ENCODE peak calls at places on chromosomes 7 and 10, in nine cellular contexts. One of them, this sample, is unnamed.

GRCh38 chr7:39310699-39311098 is 255.5 kb upstream of the YAE1 start:
- DNase-seq in WTC11: peak; percentile 21
- DNase-seq in pancreas: no peak
- DNase-seq in BE2C: no peak
- DNase-seq in Calu3: no peak
- DNase-seq in tibial nerve: no peak
- DNase-seq in GM10248: no peak
- DNase-seq in astrocyte of the cerebellum: no peak
- DNase-seq in fibroblast of the aortic adventitia: no peak
- DNase-seq in this sample: no peak

GRCh38 chr7:106070567-106071254 is 41.4 kb downstream of the SYPL1 start:
- DNase-seq in WTC11: no peak
- DNase-seq in astrocyte of the cerebellum: no peak
- DNase-seq in Calu3: no peak
- DNase-seq in tibial nerve: no peak
- DNase-seq in fibroblast of the aortic adventitia: no peak
- DNase-seq in GM10248: no peak
- DNase-seq in BE2C: no peak
- DNase-seq in pancreas: no peak
- DNase-seq in this sample: no peak

GRCh38 chr10:118840071-118840775 is 85.5 kb upstream of the CACUL1 start:
- DNase-seq in Calu3: peak; percentile 24
- DNase-seq in WTC11: no peak
- DNase-seq in GM10248: no peak
- DNase-seq in pancreas: no peak
- DNase-seq in astrocyte of the cerebellum: no peak
- DNase-seq in fibroblast of the aortic adventitia: no peak
- DNase-seq in tibial nerve: no peak
- DNase-seq in BE2C: no peak
- DNase-seq in this sample: no peak

GRCh38 chr7:69359003-69359555 is 239.2 kb upstream of the AUTS2 start:
- DNase-seq in tibial nerve: no peak
- DNase-seq in BE2C: no peak
- DNase-seq in fibroblast of the aortic adventitia: peak; percentile 2
- DNase-seq in astrocyte of the cerebellum: no peak
- DNase-seq in pancreas: no peak
- DNase-seq in GM10248: no peak
- DNase-seq in WTC11: no peak
- DNase-seq in Calu3: no peak
- DNase-seq in this sample: no peak

GRCh38 chr7:95794917-95795515 is 22.7 kb downstream of the DYNC1I1 start:
- DNase-seq in Calu3: peak; percentile 1
- DNase-seq in BE2C: peak; percentile 38
- DNase-seq in WTC11: no peak
- DNase-seq in fibroblast of the aortic adventitia: peak; percentile 10
- DNase-seq in tibial nerve: no peak
- DNase-seq in pancreas: no peak
- DNase-seq in astrocyte of the cerebellum: no peak
- DNase-seq in GM10248: no peak
- DNase-seq in this sample: no peak

GRCh38 chr7:5470721-5471311 is 47.2 kb upstream of the TNRC18 start:
- DNase-seq in astrocyte of the cerebellum: no peak
- DNase-seq in GM10248: no peak
- DNase-seq in WTC11: no peak
- DNase-seq in pancreas: no peak
- DNase-seq in tibial nerve: no peak
- DNase-seq in Calu3: no peak
- DNase-seq in fibroblast of the aortic adventitia: no peak
- DNase-seq in BE2C: no peak
- DNase-seq in this sample: no peak

GRCh38 chr7:103915958-103916357 is 73.5 kb downstream of the RELN start:
- DNase-seq in astrocyte of the cerebellum: no peak
- DNase-seq in pancreas: no peak
- DNase-seq in tibial nerve: no peak
- DNase-seq in BE2C: no peak
- DNase-seq in Calu3: peak; percentile 40
- DNase-seq in fibroblast of the aortic adventitia: peak; percentile 23
- DNase-seq in WTC11: no peak
- DNase-seq in GM10248: no peak
- DNase-seq in this sample: no peak

GRCh38 chr7:25735674-25736242 is 416.2 kb upstream of the NFE2L3 start:
- DNase-seq in tibial nerve: no peak
- DNase-seq in Calu3: no peak
- DNase-seq in pancreas: no peak
- DNase-seq in astrocyte of the cerebellum: no peak
- DNase-seq in fibroblast of the aortic adventitia: no peak
- DNase-seq in GM10248: no peak
- DNase-seq in WTC11: no peak
- DNase-seq in BE2C: no peak
- DNase-seq in this sample: no peak

GRCh38 chr7:94056796-94057207 is 52.6 kb upstream of the BET1 start:
- DNase-seq in pancreas: no peak
- DNase-seq in astrocyte of the cerebellum: peak; percentile 67
- DNase-seq in Calu3: no peak
- DNase-seq in GM10248: no peak
- DNase-seq in tibial nerve: no peak
- DNase-seq in fibroblast of the aortic adventitia: peak; percentile 92
- DNase-seq in WTC11: no peak
- DNase-seq in BE2C: no peak
- DNase-seq in this sample: no peak

GRCh38 chr10:111765216-111765615 is 418.3 kb downstream of the GPAM start:
- DNase-seq in WTC11: no peak
- DNase-seq in fibroblast of the aortic adventitia: no peak
- DNase-seq in tibial nerve: no peak
- DNase-seq in Calu3: no peak
- DNase-seq in GM10248: no peak
- DNase-seq in pancreas: no peak
- DNase-seq in BE2C: no peak
- DNase-seq in astrocyte of the cerebellum: no peak
- DNase-seq in this sample: no peak

GRCh38 chr10:63384675-63385074 is 81.1 kb downstream of the JMJD1C start:
- DNase-seq in pancreas: no peak
- DNase-seq in Calu3: no peak
- DNase-seq in WTC11: no peak
- DNase-seq in astrocyte of the cerebellum: no peak
- DNase-seq in GM10248: no peak
- DNase-seq in BE2C: no peak
- DNase-seq in tibial nerve: no peak
- DNase-seq in fibroblast of the aortic adventitia: no peak
- DNase-seq in this sample: no peak

GRCh38 chr7:140160308-140160707 is 16.5 kb downstream of the KDM7A start:
- DNase-seq in Calu3: peak; percentile 3
- DNase-seq in WTC11: no peak
- DNase-seq in fibroblast of the aortic adventitia: no peak
- DNase-seq in pancreas: no peak
- DNase-seq in BE2C: no peak
- DNase-seq in astrocyte of the cerebellum: no peak
- DNase-seq in tibial nerve: no peak
- DNase-seq in GM10248: no peak
- DNase-seq in this sample: no peak

GRCh38 chr10:91339729-91340128 is 70.4 kb upstream of the HECTD2 start:
- DNase-seq in Calu3: no peak
- DNase-seq in astrocyte of the cerebellum: no peak
- DNase-seq in fibroblast of the aortic adventitia: no peak
- DNase-seq in tibial nerve: no peak
- DNase-seq in GM10248: no peak
- DNase-seq in WTC11: no peak
- DNase-seq in BE2C: no peak
- DNase-seq in pancreas: no peak
- DNase-seq in this sample: no peak

GRCh38 chr7:44750921-44751571 is 2.4 kb downstream of the ZMIZ2 start:
- DNase-seq in tibial nerve: no peak
- DNase-seq in astrocyte of the cerebellum: no peak
- DNase-seq in WTC11: no peak
- DNase-seq in Calu3: peak; percentile 40
- DNase-seq in GM10248: peak; percentile 81
- DNase-seq in fibroblast of the aortic adventitia: no peak
- DNase-seq in pancreas: no peak
- DNase-seq in BE2C: no peak
- DNase-seq in this sample: no peak

GRCh38 chr10:18230794-18231193 is 90.6 kb downstream of the CACNB2 start:
- DNase-seq in GM10248: no peak
- DNase-seq in fibroblast of the aortic adventitia: no peak
- DNase-seq in BE2C: no peak
- DNase-seq in Calu3: no peak
- DNase-seq in WTC11: no peak
- DNase-seq in pancreas: no peak
- DNase-seq in tibial nerve: no peak
- DNase-seq in astrocyte of the cerebellum: no peak
- DNase-seq in this sample: no peak

GRCh38 chr7:142405122-142405765 is 147.4 kb upstream of the PRSS58 start:
- DNase-seq in WTC11: no peak
- DNase-seq in BE2C: no peak
- DNase-seq in fibroblast of the aortic adventitia: peak; percentile 54
- DNase-seq in Calu3: no peak
- DNase-seq in GM10248: no peak
- DNase-seq in tibial nerve: no peak
- DNase-seq in astrocyte of the cerebellum: no peak
- DNase-seq in pancreas: no peak
- DNase-seq in this sample: no peak
- TF ChIP-seq CTCF in WTC11: no peak
- TF ChIP-seq CTCF in BE2C: no peak
- TF ChIP-seq CTCF in fibroblast of the aortic adventitia: no peak
- TF ChIP-seq CTCF in Calu3: no peak
- TF ChIP-seq CTCF in GM10248: no peak
- TF ChIP-seq CTCF in tibial nerve: no peak
- TF ChIP-seq CTCF in astrocyte of the cerebellum: no peak
- TF ChIP-seq CTCF in pancreas: no peak
- TF ChIP-seq CTCF in this sample: no peak

GRCh38 chr7:74164985-74165456 is 9.1 kb upstream of the EIF4H start:
- DNase-seq in tibial nerve: no peak
- DNase-seq in WTC11: peak; percentile 49
- DNase-seq in pancreas: no peak
- DNase-seq in BE2C: no peak
- DNase-seq in astrocyte of the cerebellum: no peak
- DNase-seq in GM10248: no peak
- DNase-seq in Calu3: no peak
- DNase-seq in fibroblast of the aortic adventitia: no peak
- DNase-seq in this sample: no peak
- TF ChIP-seq CTCF in tibial nerve: peak; percentile 18
- TF ChIP-seq CTCF in WTC11: no peak
- TF ChIP-seq CTCF in pancreas: peak; percentile 28
- TF ChIP-seq CTCF in BE2C: peak; percentile 43
- TF ChIP-seq CTCF in astrocyte of the cerebellum: peak; percentile 61
- TF ChIP-seq CTCF in GM10248: peak; percentile 27
- TF ChIP-seq CTCF in Calu3: no peak
- TF ChIP-seq CTCF in fibroblast of the aortic adventitia: peak; percentile 57
- TF ChIP-seq CTCF in this sample: no peak

DNA sequence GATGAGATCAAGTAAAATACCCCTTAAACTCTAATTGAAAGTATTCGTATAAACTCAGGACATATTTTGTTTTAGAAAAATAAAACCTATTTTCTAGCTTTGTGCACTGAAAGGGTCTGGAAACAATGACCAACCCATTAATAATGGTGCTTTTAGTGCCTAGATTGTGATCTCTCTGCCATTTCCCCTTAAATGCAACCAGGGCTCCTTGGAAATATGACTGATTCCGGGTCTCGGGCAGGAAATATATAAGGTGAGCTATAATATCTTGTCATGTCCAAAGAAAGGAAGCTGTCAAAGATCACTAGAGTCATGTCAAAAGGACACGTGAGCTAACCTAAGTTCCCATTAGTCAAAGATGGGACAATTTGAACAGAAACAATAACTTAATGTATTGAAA is 12.4 kb upstream of the ADAM12 start:
- DNase-seq in tibial nerve: no peak
- DNase-seq in fibroblast of the aortic adventitia: no peak
- DNase-seq in Calu3: no peak
- DNase-seq in BE2C: no peak
- DNase-seq in astrocyte of the cerebellum: no peak
- DNase-seq in GM10248: no peak
- DNase-seq in WTC11: no peak
- DNase-seq in pancreas: no peak
- DNase-seq in this sample: no peak
- TF ChIP-seq CTCF in tibial nerve: no peak
- TF ChIP-seq CTCF in fibroblast of the aortic adventitia: no peak
- TF ChIP-seq CTCF in Calu3: no peak
- TF ChIP-seq CTCF in BE2C: no peak
- TF ChIP-seq CTCF in astrocyte of the cerebellum: no peak
- TF ChIP-seq CTCF in GM10248: no peak
- TF ChIP-seq CTCF in WTC11: no peak
- TF ChIP-seq CTCF in pancreas: no peak
- TF ChIP-seq CTCF in this sample: no peak

GRCh38 chr7:34039033-34039432 is 133.7 kb downstream of the BMPER start:
- DNase-seq in fibroblast of the aortic adventitia: peak; percentile 85
- DNase-seq in astrocyte of the cerebellum: peak; percentile 26
- DNase-seq in BE2C: no peak
- DNase-seq in GM10248: no peak
- DNase-seq in tibial nerve: no peak
- DNase-seq in Calu3: no peak
- DNase-seq in pancreas: no peak
- DNase-seq in WTC11: no peak
- DNase-seq in this sample: no peak

GRCh38 chr7:34044319-34044643 is 138.9 kb downstream of the BMPER start:
- DNase-seq in tibial nerve: no peak
- DNase-seq in fibroblast of the aortic adventitia: no peak
- DNase-seq in GM10248: no peak
- DNase-seq in pancreas: no peak
- DNase-seq in astrocyte of the cerebellum: no peak
- DNase-seq in WTC11: no peak
- DNase-seq in BE2C: no peak
- DNase-seq in Calu3: no peak
- DNase-seq in this sample: no peak

GRCh38 chr7:34043461-34044318 is 138.4 kb downstream of the BMPER start:
- DNase-seq in astrocyte of the cerebellum: no peak
- DNase-seq in WTC11: no peak
- DNase-seq in tibial nerve: no peak
- DNase-seq in fibroblast of the aortic adventitia: peak; percentile 37
- DNase-seq in GM10248: no peak
- DNase-seq in BE2C: no peak
- DNase-seq in pancreas: no peak
- DNase-seq in Calu3: no peak
- DNase-seq in this sample: no peak

GRCh38 chr7:34042406-34042805 is 137.1 kb downstream of the BMPER start:
- DNase-seq in tibial nerve: no peak
- DNase-seq in GM10248: no peak
- DNase-seq in Calu3: no peak
- DNase-seq in WTC11: no peak
- DNase-seq in fibroblast of the aortic adventitia: peak; percentile 44
- DNase-seq in astrocyte of the cerebellum: no peak
- DNase-seq in BE2C: no peak
- DNase-seq in pancreas: no peak
- DNase-seq in this sample: no peak

DNA sequence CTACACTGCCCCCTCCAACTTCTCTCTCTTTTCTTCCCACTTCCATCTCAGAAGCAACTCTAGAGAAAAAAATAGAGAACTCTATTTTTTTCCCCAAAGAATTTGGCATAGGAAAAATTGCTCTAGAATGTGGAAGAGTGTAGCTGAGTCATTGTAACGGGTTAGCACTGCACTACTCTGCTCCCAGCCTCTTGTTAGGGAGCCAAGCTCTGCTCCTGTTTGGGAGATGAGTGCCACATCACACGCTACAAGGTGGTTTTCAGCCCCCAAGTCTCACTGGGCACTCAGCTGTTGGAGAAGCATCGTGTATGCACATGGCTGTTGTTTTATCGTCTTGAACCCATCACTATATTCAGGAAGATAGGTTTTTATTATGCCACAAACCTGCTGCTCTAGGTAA is 136.4 kb downstream of the BMPER start:
- DNase-seq in GM10248: no peak
- DNase-seq in WTC11: no peak
- DNase-seq in astrocyte of the cerebellum: no peak
- DNase-seq in fibroblast of the aortic adventitia: peak; percentile 77
- DNase-seq in pancreas: no peak
- DNase-seq in Calu3: no peak
- DNase-seq in BE2C: no peak
- DNase-seq in tibial nerve: no peak
- DNase-seq in this sample: no peak
- TF ChIP-seq CTCF in GM10248: no peak
- TF ChIP-seq CTCF in WTC11: no peak
- TF ChIP-seq CTCF in astrocyte of the cerebellum: no peak
- TF ChIP-seq CTCF in fibroblast of the aortic adventitia: no peak
- TF ChIP-seq CTCF in pancreas: no peak
- TF ChIP-seq CTCF in Calu3: no peak
- TF ChIP-seq CTCF in BE2C: no peak
- TF ChIP-seq CTCF in tibial nerve: no peak
- TF ChIP-seq CTCF in this sample: no peak

This sample was measured in mesothelial cell of epicardium.